ENCODE peak calls at places on chromosome 1, in four cellular contexts. R, K, W and Q are unnamed samples.

GRCh38 chr1:222897527-222898190 is 82.8 kb downstream of the DISP1 start:
- DNase-seq in W (no peak), K (no peak), R (no peak), Q (no peak)

GRCh38 chr1:19670787-19671186 is 6.1 kb downstream of the HTR6 start:
- DNase-seq in W (no peak), R (no peak), K (no peak), Q (no peak)

GRCh38 chr1:202056644-202057334 is 46.4 kb downstream of the ELF3 start:
- DNase-seq in K (no peak), R (no peak), W (no peak), Q (no peak)

GRCh38 chr1:7062346-7063061 is 277.2 kb downstream of the CAMTA1 start:
- DNase-seq in R (no peak), W (no peak), K (no peak), Q (no peak)

GRCh38 chr1:11797525-11798216 is 8.1 kb downstream of the MTHFR start:
- DNase-seq in W (no peak), K (peak), R (no peak), Q (no peak)

GRCh38 chr1:75126611-75127101 is 7.5 kb upstream of the LHX8 start:
- DNase-seq in W (no peak), R (no peak), K (no peak), Q (no peak)

GRCh38 chr1:156503672-156504055 is 3.1 kb upstream of the MEF2D start:
- DNase-seq in K (no peak), R (no peak), W (no peak), Q (no peak)

GRCh38 chr1:64405833-64406232 is 64.1 kb upstream of the CACHD1 start:
- DNase-seq in K (no peak), W (no peak), R (no peak), Q (no peak)

GRCh38 chr1:107105914-107106313 is 34.9 kb upstream of the NTNG1 start:
- DNase-seq in K (no peak), R (no peak), W (no peak), Q (no peak)

GRCh38 chr1:236773919-236774318 is 21.2 kb upstream of the MTR start:
- DNase-seq in W (no peak), K (no peak), R (no peak), Q (no peak)

GRCh38 chr1:35175067-35176001 is 17.6 kb downstream of the SFPQ start:
- DNase-seq in K (no peak), R (no peak), W (no peak), Q (no peak)

GRCh38 chr1:174534789-174535188 is 87.0 kb downstream of the GPR52 start:
- DNase-seq in W (no peak), R (no peak), K (no peak), Q (no peak)

GRCh38 chr1:88774151-88774556 is 90.1 kb downstream of the PKN2 start:
- DNase-seq in K (no peak), W (no peak), R (no peak), Q (no peak)

GRCh38 chr1:239879321-239880170 is 212.1 kb upstream of the FMN2 start:
- DNase-seq in R (no peak), W (no peak), K (no peak), Q (no peak)

GRCh38 chr1:235342471-235342870 is 14.1 kb downstream of the GGPS1 start:
- DNase-seq in R (no peak), W (no peak), K (no peak), Q (no peak)

GRCh38 chr1:160062134-160062533 is 7.8 kb downstream of the KCNJ10 start:
- DNase-seq in R (no peak), W (no peak), K (no peak), Q (no peak)

GRCh38 chr1:201712387-201713092 is 116.4 kb upstream of the IPO9 start:
- DNase-seq in R (no peak), W (no peak), K (no peak), Q (no peak)

GRCh38 chr1:40182956-40183710 is 21.9 kb downstream of the RLF start:
- DNase-seq in K (no peak), W (peak), R (no peak), Q (no peak)

GRCh38 chr1:116230712-116231111 is 119.5 kb downstream of the MAB21L3 start:
- DNase-seq in R (no peak), K (no peak), W (no peak), Q (no peak)

GRCh38 chr1:155320661-155321576 is at the start of gene RUSC1:
- DNase-seq in W (peak), R (peak), K (peak), Q (peak)

GRCh38 chr1:114286179-114286578 is 132.5 kb upstream of the SYT6 start:
- DNase-seq in R (no peak), W (no peak), K (no peak), Q (no peak)

GRCh38 chr1:201795066-201795465 is 33.9 kb upstream of the IPO9 start:
- DNase-seq in R (no peak), W (peak), K (no peak), Q (no peak)

GRCh38 chr1:170200665-170201397 is 55.1 kb downstream of the NTMT2 start:
- DNase-seq in W (no peak), R (no peak), K (no peak), Q (no peak)

GRCh38 chr1:72034827-72035226 is 247.5 kb downstream of the NEGR1 start:
- DNase-seq in W (no peak), K (no peak), R (no peak), Q (no peak)

GRCh38 chr1:227894306-227894721 is 53.4 kb downstream of the WNT9A start:
- DNase-seq in W (no peak), R (no peak), K (peak), Q (no peak)

GRCh38 chr1:116671835-116672234 is 4.3 kb upstream of the IGSF3 start:
- DNase-seq in K (no peak), R (no peak), W (no peak), Q (no peak)

GRCh38 chr1:244863491-244864252 is 671 bp downstream of the HNRNPU start:
- DNase-seq in R (peak), K (peak), W (no peak), Q (peak)

GRCh38 chr1:1217621-1218523 is 3.9 kb upstream of the TNFRSF4 start:
- DNase-seq in K (no peak), W (no peak), R (no peak), Q (no peak)

GRCh38 chr1:68805097-68805641 is 308.3 kb upstream of the DEPDC1 start:
- DNase-seq in W (no peak), K (no peak), R (no peak), Q (no peak)

GRCh38 chr1:75879985-75880384 is 52.2 kb downstream of the ASB17 start:
- DNase-seq in K (no peak), W (no peak), R (no peak), Q (no peak)

GRCh38 chr1:8423702-8424538 is 106.0 kb downstream of the SLC45A1 start:
- DNase-seq in W (peak), R (peak), K (peak), Q (peak)

GRCh38 chr1:85569122-85569521 is 11.4 kb upstream of the CCN1 start:
- DNase-seq in K (no peak), W (no peak), R (no peak), Q (no peak)

GRCh38 chr1:17984510-17985085 is 123.0 kb upstream of the IGSF21 start:
- DNase-seq in W (peak), K (no peak), R (peak), Q (no peak)

GRCh38 chr1:87149166-87150065 is 179.3 kb upstream of the LMO4 start:
- DNase-seq in K (no peak), R (no peak), W (no peak), Q (no peak)

GRCh38 chr1:83849191-83850061 is 149.5 kb downstream of the TTLL7 start:
- DNase-seq in K (no peak), R (no peak), W (no peak), Q (no peak)

GRCh38 chr1:46401964-46402626 is 8.0 kb downstream of the FAAH start:
- DNase-seq in R (peak), W (no peak), K (peak), Q (no peak)

GRCh38 chr1:205424881-205425635 is 3.2 kb upstream of the LEMD1 start:
- DNase-seq in K (no peak), W (no peak), R (no peak), Q (no peak)

GRCh38 chr1:25817840-25818501 is 1.8 kb upstream of the MTFR1L start:
- DNase-seq in W (peak), K (no peak), R (no peak), Q (no peak)
- TF ChIP-seq CTCF in W (peak), K (no peak), R (peak), Q (no peak)

GRCh38 chr1:24745711-24746582 is 700 bp downstream of the CLIC4 start:
- DNase-seq in R (no peak), K (peak), W (peak), Q (no peak)

GRCh38 chr1:24739241-24739640 is 6.0 kb upstream of the CLIC4 start:
- DNase-seq in W (no peak), K (no peak), R (no peak), Q (no peak)

GRCh38 chr1:24742090-24742938 is 2.9 kb upstream of the CLIC4 start:
- DNase-seq in K (no peak), R (no peak), W (no peak), Q (no peak)

GRCh38 chr1:24744911-24745710 is at the start of gene CLIC4:
- DNase-seq in R (peak), K (peak), W (peak), Q (peak)

DNA sequence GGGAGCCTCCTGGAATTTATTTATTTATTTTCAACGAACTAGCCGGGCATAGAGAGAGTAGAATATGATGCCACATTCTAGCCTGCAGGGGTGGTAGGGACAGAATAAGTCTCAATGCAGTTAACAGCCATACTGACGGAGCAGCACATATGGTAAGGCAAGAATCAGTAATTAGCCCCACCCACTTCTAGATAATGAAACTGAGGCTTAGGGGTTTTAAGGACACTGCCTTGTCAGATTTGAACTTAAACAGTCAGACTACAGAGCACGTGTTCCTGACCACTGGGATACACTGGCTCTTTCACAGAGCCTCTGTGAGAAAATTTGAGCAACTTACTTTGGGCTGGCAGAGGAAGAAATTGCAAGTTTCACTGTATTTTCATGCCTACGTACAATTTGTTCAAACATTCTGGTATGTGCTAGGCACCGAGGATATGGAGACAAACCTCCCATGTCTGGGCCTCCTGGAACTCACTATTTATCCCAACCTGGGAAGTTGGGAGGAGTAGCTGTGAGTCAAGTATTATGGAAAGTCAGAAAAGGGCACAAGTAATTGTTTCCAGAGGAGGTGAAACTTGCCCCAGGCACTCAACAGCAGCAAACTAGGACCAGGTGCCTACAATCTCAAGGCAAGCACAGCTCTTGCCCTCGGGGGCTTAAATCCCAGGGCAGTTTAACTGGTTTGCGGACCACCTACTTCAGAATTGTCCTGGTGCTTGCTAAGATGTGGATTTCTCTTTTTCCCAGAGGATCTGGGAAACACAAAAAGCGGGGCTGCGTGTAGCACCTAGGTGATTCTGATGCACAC is 1.6 kb upstream of the CLIC4 start:
- DNase-seq in R (no peak), K (no peak), W (no peak), Q (no peak)
- TF ChIP-seq CTCF in R (no peak), K (no peak), W (no peak), Q (no peak)

GRCh38 chr1:53577141-53578100 is 118.2 kb downstream of the DMRTB1 start:
- DNase-seq in W (no peak), R (no peak), K (no peak), Q (no peak)
- TF ChIP-seq CTCF in W (no peak), R (no peak), K (no peak), Q (no peak)

DNA sequence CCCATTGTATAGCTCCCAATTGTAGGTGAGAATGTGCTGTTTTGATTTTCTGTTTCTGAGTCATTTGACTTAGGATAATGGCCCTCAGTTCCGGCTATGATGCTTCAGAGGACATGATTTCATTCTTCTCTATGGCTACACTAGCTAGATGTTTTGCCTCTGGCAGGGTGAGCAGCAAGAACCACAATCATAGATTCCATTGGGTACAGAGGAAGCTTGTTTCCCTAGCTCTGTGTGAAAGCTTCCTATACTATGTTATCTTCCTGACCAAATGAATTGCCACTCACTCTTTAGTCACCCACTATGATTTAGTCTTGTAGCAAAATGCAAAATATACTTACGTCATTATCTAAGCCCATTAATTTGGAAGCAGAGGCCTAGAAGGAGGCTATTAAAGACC is 616.3 kb downstream of the PLA2G4A start:
- DNase-seq in K (no peak), W (no peak), R (no peak), Q (no peak)
- TF ChIP-seq CTCF in K (no peak), W (no peak), R (no peak), Q (no peak)

DNA sequence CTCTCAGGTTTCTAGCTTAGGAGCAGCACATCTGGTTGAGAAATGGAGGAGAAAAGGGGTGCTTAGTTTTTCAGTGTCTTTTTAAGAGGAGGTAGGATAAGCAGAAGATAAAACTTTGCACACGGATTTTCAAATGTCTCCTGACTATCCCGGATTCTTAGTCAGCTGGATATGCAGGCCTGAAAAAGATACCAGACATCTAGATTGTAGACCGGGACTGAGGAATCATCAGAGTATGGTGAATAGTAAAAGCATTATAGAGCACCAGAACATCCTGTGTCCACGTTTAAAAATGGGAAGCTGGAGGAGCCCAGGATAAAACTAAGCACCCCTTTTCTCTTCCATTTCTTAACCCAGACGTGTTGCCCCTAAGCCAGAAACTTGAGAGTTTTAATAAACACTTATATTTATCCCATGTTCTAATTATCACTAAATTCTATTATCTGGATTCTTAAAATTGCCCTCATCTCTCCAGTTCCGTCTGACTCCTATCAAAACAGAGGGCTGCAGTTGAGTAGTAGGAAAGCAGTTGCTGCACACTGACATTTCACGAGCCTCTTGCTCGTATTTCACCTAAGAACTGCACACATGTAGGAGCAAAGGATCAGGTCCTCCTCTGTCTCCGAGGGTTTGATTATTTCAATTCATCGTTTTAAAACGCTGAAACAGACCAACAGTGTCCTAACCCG is 609 bp downstream of the PIGK start:
- DNase-seq in K (no peak), W (no peak), R (no peak), Q (no peak)
- TF ChIP-seq CTCF in K (no peak), W (no peak), R (no peak), Q (no peak)

GRCh38 chr1:67126111-67126746 is 8.5 kb downstream of the C1orf141 start:
- DNase-seq in R (no peak), K (no peak), W (no peak), Q (no peak)
- TF ChIP-seq CTCF in R (no peak), K (no peak), W (no peak), Q (no peak)

GRCh38 chr1:25916460-25916859 is 10.2 kb upstream of the STMN1 start:
- DNase-seq in K (no peak), W (no peak), R (no peak), Q (no peak)
- TF ChIP-seq CTCF in K (no peak), W (no peak), R (no peak), Q (no peak)

DNA sequence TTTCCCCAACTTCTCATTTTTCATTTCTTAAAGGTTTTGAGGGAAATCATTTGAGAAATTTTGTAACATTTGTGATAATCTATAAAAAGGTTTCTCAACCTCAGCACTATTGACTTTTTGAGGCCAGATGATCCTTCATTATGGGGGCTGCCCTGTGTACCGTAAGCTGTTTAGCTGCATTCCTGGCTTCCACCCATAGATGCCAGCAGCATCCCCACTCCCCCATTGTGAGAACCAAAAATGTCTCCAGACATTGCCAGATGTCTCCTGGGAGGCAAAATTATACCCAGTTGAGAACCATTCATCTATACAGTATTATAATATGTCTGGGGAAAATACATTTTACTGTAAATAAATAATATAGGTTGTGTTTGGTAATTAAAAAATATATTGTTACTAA is 146.0 kb downstream of the PBX1 start:
- DNase-seq in K (no peak), W (peak), R (no peak), Q (no peak)
- TF ChIP-seq CTCF in K (no peak), W (peak), R (peak), Q (no peak)

GRCh38 chr1:41578712-41579335 is 94.3 kb upstream of the EDN2 start:
- DNase-seq in R (no peak), K (no peak), W (peak), Q (no peak)
- TF ChIP-seq CTCF in R (peak), K (no peak), W (peak), Q (no peak)

DNA sequence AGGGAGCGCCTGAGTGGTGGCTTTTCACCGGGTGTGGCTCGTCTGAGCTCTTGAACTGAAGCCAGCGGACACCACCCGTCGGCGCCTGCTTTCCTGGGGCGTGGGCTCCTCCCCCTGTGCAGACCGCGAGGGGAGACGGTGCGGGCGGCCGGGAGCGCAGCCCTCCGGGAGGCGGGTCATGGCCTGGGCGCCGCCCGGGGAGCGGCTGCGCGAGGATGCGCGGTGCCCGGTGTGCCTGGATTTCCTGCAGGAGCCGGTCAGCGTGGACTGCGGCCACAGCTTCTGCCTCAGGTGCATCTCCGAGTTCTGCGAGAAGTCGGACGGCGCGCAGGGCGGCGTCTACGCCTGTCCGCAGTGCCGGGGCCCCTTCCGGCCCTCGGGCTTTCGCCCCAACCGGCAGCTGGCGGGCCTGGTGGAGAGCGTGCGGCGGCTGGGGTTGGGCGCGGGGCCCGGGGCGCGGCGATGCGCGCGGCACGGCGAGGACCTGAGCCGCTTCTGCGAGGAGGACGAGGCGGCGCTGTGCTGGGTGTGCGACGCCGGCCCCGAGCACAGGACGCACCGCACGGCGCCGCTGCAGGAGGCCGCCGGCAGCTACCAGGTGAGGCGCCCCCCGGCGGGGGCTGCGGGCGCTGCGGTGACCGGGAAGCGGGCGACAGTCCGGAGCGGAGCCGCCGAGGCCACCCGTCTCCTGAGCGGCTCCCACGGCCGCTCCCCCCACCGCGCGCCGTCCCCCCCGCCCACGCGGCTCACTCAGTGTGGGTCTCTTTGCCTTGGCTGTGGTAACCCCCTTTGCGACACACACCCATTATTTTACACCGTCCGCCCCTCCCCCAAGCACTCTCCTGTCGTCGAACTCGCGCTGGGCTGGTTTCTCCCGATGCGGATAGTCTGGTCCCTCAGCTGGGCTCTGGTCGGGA is at the start of gene TRIM58:
- DNase-seq in K (no peak), W (peak), R (peak), Q (peak)
- TF ChIP-seq CTCF in K (no peak), W (no peak), R (peak), Q (no peak)